ENCODE peak calls at places on chromosomes 4 and X, in six cellular contexts. X is K562, R is sigmoid colon, J is A549, Q is SK-N-SH, C is transverse colon. H is an unnamed sample.

GRCh38 chr4:121199742-121200561 is 35.8 kb upstream of the TNIP3 start:
- DNase-seq in R (no peak), Q (no peak), J (no peak), X (no peak), C (no peak), H (no peak)

GRCh38 chr4:119632216-119632615 is 3.6 kb upstream of the PDE5A start:
- DNase-seq in Q (no peak), X (no peak), J (no peak), R (no peak), C (no peak), H (no peak)

GRCh38 chr4:165379662-165380061 is 854 bp downstream of the CPE start:
- DNase-seq in Q (peak; percentile 50), J (no peak), X (no peak), R (no peak), C (no peak), H (peak; percentile 27)

GRCh38 chrX:24782011-24782410 is 88.3 kb downstream of the POLA1 start:
- DNase-seq in J (no peak), C (no peak), X (no peak), Q (no peak), R (no peak), H (no peak)

GRCh38 chr4:152052431-152053057 is 291.7 kb upstream of the GATB start:
- DNase-seq in J (no peak), C (no peak), X (no peak), Q (no peak), R (no peak), H (no peak)

GRCh38 chr4:89685690-89686089 is 151.3 kb downstream of the SNCA start:
- DNase-seq in J (no peak), Q (no peak), R (no peak), C (no peak), X (no peak), H (no peak)

GRCh38 chr4:155241664-155242063 is 33.2 kb downstream of the NPY2R start:
- DNase-seq in R (no peak), J (no peak), C (no peak), X (no peak), Q (no peak), H (no peak)

GRCh38 chr4:126957555-126958440 is 675.0 kb upstream of the INTU start:
- DNase-seq in J (no peak), C (no peak), X (no peak), Q (no peak), R (no peak), H (no peak)

GRCh38 chr4:152967942-152968341 is 31.8 kb downstream of the FHDC1 start:
- DNase-seq in X (no peak), J (no peak), R (no peak), Q (no peak), C (no peak), H (no peak)

GRCh38 chrX:97529801-97530200 is 646.1 kb downstream of the RPA4 start:
- DNase-seq in X (no peak), C (no peak), R (no peak), J (no peak), Q (no peak), H (no peak)

GRCh38 chrX:70635227-70635626 is 190.6 kb downstream of the DLG3 start:
- DNase-seq in R (no peak), C (no peak), Q (no peak), X (no peak), J (no peak), H (no peak)

GRCh38 chr4:126007142-126007541 is 692.4 kb downstream of the FAT4 start:
- DNase-seq in Q (no peak), C (no peak), J (no peak), X (no peak), R (no peak), H (no peak)

GRCh38 chr4:103197765-103198110 is 405 bp downstream of the CENPE start:
- DNase-seq in J (no peak), R (no peak), C (no peak), Q (no peak), X (no peak), H (no peak)

GRCh38 chrX:78329486-78329885 is 2.1 kb upstream of the CYSLTR1 start:
- DNase-seq in Q (no peak), X (no peak), C (peak; percentile 14), J (no peak), R (no peak), H (no peak)

GRCh38 chrX:101219840-101220191 is 230 bp downstream of the DRP2 start:
- DNase-seq in Q (peak; percentile 20), C (no peak), X (no peak), J (no peak), R (no peak), H (peak; percentile 9)

GRCh38 chr4:2292679-2293108 is 30.8 kb upstream of the MXD4 start:
- DNase-seq in Q (peak; percentile 88), J (no peak), R (no peak), C (no peak), X (no peak), H (no peak)

DNA sequence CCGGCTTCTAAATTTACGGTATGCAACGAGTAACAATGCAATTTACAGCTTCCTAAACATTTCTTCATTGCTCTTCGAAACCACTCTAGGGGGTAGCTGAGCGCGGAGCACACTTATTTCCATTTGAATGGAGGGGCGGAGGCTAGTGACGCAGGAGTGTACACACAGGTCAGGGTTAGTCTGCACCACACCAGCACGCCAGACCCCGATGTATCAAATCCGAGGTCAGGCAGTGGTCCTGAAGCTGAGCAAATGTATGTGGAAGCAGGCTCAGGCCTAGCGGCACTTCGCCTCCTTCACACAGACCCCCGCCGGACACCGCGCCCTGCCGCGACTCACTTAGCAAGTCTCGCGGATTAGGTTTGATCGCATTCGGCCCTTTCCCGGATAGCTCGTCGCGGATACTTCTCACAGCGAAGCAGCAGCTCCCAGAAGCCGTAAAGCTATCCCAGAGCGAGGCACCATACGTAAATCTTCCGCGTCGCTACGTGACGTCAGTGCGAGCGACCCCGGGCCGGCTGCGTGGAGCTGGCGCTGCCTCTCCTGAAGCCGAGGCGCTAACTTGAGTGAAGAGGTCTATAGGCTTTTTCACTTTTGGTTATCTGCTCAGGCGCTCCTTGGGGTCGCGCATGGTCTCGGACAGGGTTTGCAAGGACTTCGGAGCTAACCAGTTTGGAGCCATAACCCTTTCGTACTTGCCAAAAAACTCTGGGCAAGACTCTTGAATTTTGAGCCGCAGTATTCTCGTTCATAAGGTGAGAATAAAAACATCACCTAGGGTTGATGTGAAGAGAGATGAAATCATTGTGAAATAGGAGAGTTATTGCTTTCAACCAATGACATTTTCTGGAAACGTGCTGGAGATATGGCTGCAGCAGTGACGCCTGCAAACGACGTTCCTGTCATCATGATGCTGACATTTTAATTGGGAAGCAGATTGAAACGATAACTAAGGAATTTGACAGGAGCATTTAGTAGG is at the start of gene AASDH:
- DNase-seq in J (peak; percentile 94), C (peak; percentile 96), R (peak; percentile 95), Q (peak; percentile 86), X (peak; percentile 91), H (peak; percentile 95)
- TF ChIP-seq EP300 in J (no peak), C (no peak), R (no peak), Q (peak; percentile 17), X (peak; percentile 51), H (no peak)

GRCh38 chrX:41180194-41180902 is 95.1 kb downstream of the USP9X start:
- DNase-seq in R (no peak), J (peak; percentile 73), Q (peak; percentile 44), X (peak; percentile 18), C (peak; percentile 32), H (peak; percentile 65)
- H3K4me3 ChIP-seq in R (no peak overlapping the region), J (no peak overlapping the region), Q (no peak overlapping the region), X (no peak overlapping the region), C (no peak overlapping the region), H (no peak overlapping the region)

GRCh38 chr4:168765322-168765721 is 244.7 kb downstream of the CBR4 start:
- DNase-seq in J (no peak), R (no peak), Q (no peak), C (no peak), X (no peak), H (no peak)
- TF ChIP-seq EP300 in J (no peak), R (no peak), Q (no peak), C (no peak), X (no peak), H (no peak)

GRCh38 chrX:103999234-103999633 is 14.3 kb downstream of the H2BW1 start:
- DNase-seq in J (no peak), C (no peak), Q (no peak), R (no peak), X (no peak), H (no peak)
- H3K4me3 ChIP-seq in J (no peak overlapping the region), C (no peak overlapping the region), Q (no peak overlapping the region), R (no peak overlapping the region), X (no peak overlapping the region), H (no peak overlapping the region)

GRCh38 chr4:144288011-144288903 is 147.7 kb upstream of the GYPA start:
- DNase-seq in R (no peak), X (no peak), Q (no peak), C (no peak), J (no peak), H (no peak)
- TF ChIP-seq EP300 in R (no peak), X (no peak), Q (no peak), C (no peak), J (no peak), H (no peak)

DNA sequence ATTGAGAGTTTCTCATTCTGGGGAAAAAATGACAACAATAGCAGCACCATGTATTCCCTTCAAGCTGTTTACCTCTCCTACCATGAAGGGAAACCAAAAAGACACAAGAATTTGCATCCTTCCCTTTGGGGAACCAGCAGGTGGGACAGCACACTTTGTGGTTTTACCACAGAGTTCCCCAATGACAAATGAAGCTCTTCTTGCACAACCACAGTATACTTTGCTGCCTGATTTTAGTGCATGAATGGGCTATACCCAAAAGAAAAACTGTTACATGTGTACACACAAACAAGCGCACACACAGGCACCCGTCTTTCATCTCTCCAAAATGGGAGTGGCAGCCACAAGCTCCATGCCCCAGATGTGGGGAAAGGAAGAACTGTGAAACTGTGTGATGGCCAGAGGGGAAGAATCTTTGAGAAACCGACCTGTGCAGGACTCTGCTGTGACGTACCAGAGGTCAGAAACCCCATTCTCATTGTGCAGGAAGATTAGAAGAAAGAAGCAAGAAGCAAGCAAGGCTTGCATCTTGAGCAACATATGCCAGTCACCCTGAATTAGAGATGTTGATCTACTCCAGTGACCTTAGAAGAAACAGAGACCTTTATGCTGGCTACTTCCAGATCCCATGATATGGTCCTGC is 2.7 kb upstream of the MAML3 start:
- DNase-seq in X (no peak), J (no peak), C (no peak), Q (no peak), R (no peak), H (no peak)
- H3K4me3 ChIP-seq in X (no peak overlapping the region), J (no peak overlapping the region), C (no peak overlapping the region), Q (no peak overlapping the region), R (no peak overlapping the region), H (no peak overlapping the region)

GRCh38 chrX:38672646-38673045 is 111.3 kb downstream of the TSPAN7 start:
- DNase-seq in C (no peak), X (no peak), J (no peak), R (no peak), Q (no peak), H (no peak)
- TF ChIP-seq EP300 in C (no peak), X (no peak), J (no peak), R (no peak), Q (no peak), H (no peak)

GRCh38 chr4:94412019-94413017 is 39.4 kb upstream of the PDLIM5 start:
- DNase-seq in X (peak; percentile 39), C (no peak), J (peak; percentile 60), R (no peak), Q (no peak), H (no peak)
- H3K4me3 ChIP-seq in X (no peak overlapping the region), C (no peak overlapping the region), J (peak overlapping the region; percentile 1), R (no peak overlapping the region), Q (no peak overlapping the region), H (peak overlapping the region; percentile 10)

GRCh38 chrX:134460005-134460860 is at the start of gene HPRT1:
- DNase-seq in C (peak; percentile 87), Q (peak; percentile 83), J (peak; percentile 79), R (peak; percentile 87), X (peak; percentile 79), H (peak; percentile 79)
- TF ChIP-seq EP300 in C (no peak), Q (no peak), J (no peak), R (no peak), X (no peak), H (no peak)

H was measured in ovary.